ENCODE peak calls at places on chromosomes 3 and 15, in nine cellular contexts. Y is ovary; P is uterus; A is transverse colon; J is CD4-positive, CD25-positive, alpha-beta regulatory T cell; K is fibroblast of lung; S is heart right ventricle; B is K562; O is HCT116. R is an unnamed sample. For H3K4me1 and H3K27me3, the result is how much of the 10 kb centered on the place peaks cover.

GRCh38 chr3:66610548-66610909 is 109.7 kb upstream of the LRIG1 start:
- DNase-seq in A (no peak), Y (no peak), K (no peak), J (no peak), B (no peak), O (no peak), S (no peak), P (no peak), R (no peak)

GRCh38 chr3:55402886-55403605 is 84.1 kb downstream of the WNT5A start:
- DNase-seq in P (no peak), Y (no peak), A (no peak), B (no peak), J (no peak), K (peak), O (no peak), S (no peak), R (no peak)

GRCh38 chr15:73941044-73941443 is 14.8 kb downstream of the LOXL1 start:
- DNase-seq in B (no peak), P (no peak), A (no peak), O (no peak), K (peak), Y (no peak), J (no peak), S (no peak), R (no peak)

GRCh38 chr15:72133211-72133610 is 15.0 kb downstream of the SENP8 start:
- DNase-seq in A (no peak), J (no peak), B (no peak), O (no peak), K (no peak), P (no peak), S (no peak), Y (no peak), R (no peak)

GRCh38 chr3:30908466-30909037 is 14.1 kb upstream of the GADL1 start:
- DNase-seq in A (no peak), S (no peak), B (no peak), P (no peak), Y (no peak), O (no peak), J (no peak), K (no peak), R (peak)

GRCh38 chr3:45817788-45818523 is 21.6 kb upstream of the SLC6A20 start:
- DNase-seq in K (peak), A (peak), J (no peak), B (no peak), O (peak), P (peak), S (peak), Y (peak), R (no peak)

GRCh38 chr3:10552631-10552943 is 47.2 kb upstream of the ATP2B2 start:
- DNase-seq in Y (no peak), B (no peak), J (no peak), A (no peak), P (no peak), O (no peak), S (no peak), K (no peak), R (no peak)

GRCh38 chr3:197261164-197261509 is 37.3 kb downstream of the DLG1 start:
- DNase-seq in Y (no peak), A (no peak), K (no peak), J (no peak), S (no peak), P (no peak), B (no peak), O (no peak), R (no peak)

GRCh38 chr3:100789582-100789981 is 80.3 kb downstream of the TFG start:
- DNase-seq in P (no peak), Y (no peak), B (no peak), J (no peak), S (no peak), K (peak), O (no peak), A (no peak), R (no peak)

GRCh38 chr15:58678683-58679082 is 70.8 kb downstream of the ADAM10 start:
- DNase-seq in J (no peak), O (no peak), P (no peak), K (peak), A (no peak), Y (no peak), B (no peak), S (no peak), R (no peak)

GRCh38 chr3:141360888-141361598 is 7.3 kb upstream of the ZBTB38 start:
- DNase-seq in J (no peak), S (peak), O (peak), Y (no peak), A (no peak), K (peak), B (peak), P (peak), R (no peak)

GRCh38 chr15:77028451-77029165 is 33.7 kb downstream of the PSTPIP1 start:
- DNase-seq in O (no peak), B (no peak), A (peak), J (peak), S (no peak), P (peak), K (no peak), Y (peak), R (peak)

GRCh38 chr15:72231847-72232461 is 964 bp upstream of the PKM start:
- DNase-seq in P (peak), Y (no peak), K (peak), A (peak), S (peak), J (peak), B (peak), O (no peak), R (peak)

GRCh38 chr15:47717036-47717611 is at the start of gene SEMA6D:
- DNase-seq in B (peak), A (peak), Y (peak), O (no peak), P (peak), K (peak), J (no peak), S (peak), R (peak)

GRCh38 chr3:191350389-191351090 is 20.2 kb upstream of the UTS2B start:
- DNase-seq in A (no peak), P (no peak), J (no peak), S (no peak), B (no peak), O (no peak), Y (no peak), K (peak), R (no peak)

GRCh38 chr3:191345334-191345733 is 15.0 kb upstream of the UTS2B start:
- DNase-seq in K (peak), P (no peak), A (no peak), S (no peak), Y (no peak), B (peak), J (no peak), O (no peak), R (no peak)

GRCh38 chr3:191353022-191353777 is 22.9 kb upstream of the UTS2B start:
- DNase-seq in J (no peak), P (no peak), S (no peak), B (no peak), Y (no peak), K (no peak), A (no peak), O (no peak), R (no peak)

GRCh38 chr3:191343115-191343514 is 12.8 kb upstream of the UTS2B start:
- DNase-seq in B (peak), Y (no peak), P (no peak), S (no peak), K (no peak), J (no peak), A (no peak), O (no peak), R (no peak)

GRCh38 chr3:191348098-191348497 is 17.8 kb upstream of the UTS2B start:
- DNase-seq in S (no peak), K (no peak), Y (no peak), P (no peak), J (no peak), O (no peak), A (no peak), B (no peak), R (no peak)
- H3K4me1 ChIP-seq in S (half or more), K (under half), Y (under half), P (under half), J (under half), O (under half), A (half or more), B (under half), R (under half)

GRCh38 chr3:52452570-52453221 is 1.1 kb downstream of the TNNC1 start:
- DNase-seq in S (peak), K (no peak), B (no peak), O (no peak), Y (no peak), P (no peak), J (no peak), A (no peak), R (no peak)

GRCh38 chr3:52452126-52452525 is 1.7 kb downstream of the TNNC1 start:
- DNase-seq in B (no peak), P (no peak), O (no peak), A (no peak), J (no peak), Y (no peak), S (no peak), K (no peak), R (no peak)

GRCh38 chr3:52454938-52455282 is 494 bp upstream of the NISCH start:
- DNase-seq in P (no peak), B (no peak), O (no peak), A (no peak), S (no peak), J (no peak), K (no peak), Y (no peak), R (no peak)

GRCh38 chr3:52454235-52454937 is 545 bp upstream of the TNNC1 start:
- DNase-seq in J (no peak), K (no peak), P (no peak), A (no peak), S (peak), O (no peak), Y (peak), B (no peak), R (no peak)

DNA sequence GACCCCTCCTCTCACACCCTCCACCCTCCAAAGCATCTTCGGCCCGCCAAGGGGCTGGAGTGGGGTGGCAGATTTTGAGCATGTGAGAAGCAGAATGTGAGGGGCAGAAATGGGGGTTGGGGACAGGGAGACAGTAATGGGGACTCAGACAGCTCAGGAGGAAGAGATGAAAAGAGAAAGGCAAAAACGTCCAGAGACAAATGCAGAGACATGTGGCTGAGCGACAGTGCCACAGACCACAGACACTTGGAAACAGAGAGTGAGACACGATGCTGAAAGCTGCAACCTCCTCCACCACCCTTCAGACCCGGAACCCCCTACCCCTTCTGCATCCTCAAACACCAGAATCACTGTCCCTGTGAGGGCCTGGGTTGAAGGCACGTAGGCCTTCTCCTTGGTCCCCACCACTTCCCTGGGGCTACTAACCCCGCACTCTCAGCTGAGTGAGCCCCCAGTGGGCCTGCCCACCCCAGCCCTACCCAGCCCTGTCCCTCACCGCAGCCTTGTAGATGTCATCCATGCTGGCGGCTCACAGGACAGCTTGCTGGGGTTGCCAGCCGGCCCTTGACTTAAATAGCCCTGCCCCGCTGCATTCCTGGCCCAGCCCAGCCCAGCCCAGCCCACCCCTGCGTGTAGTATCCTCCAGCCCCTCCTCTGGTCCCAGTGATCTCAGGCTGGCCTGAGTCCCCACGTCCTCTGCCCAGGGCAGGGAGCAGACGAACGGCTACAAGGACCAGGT is at the start of gene TNNC1:
- DNase-seq in S (peak), Y (no peak), P (no peak), B (no peak), K (no peak), J (no peak), O (no peak), A (peak), R (no peak)
- H3K4me3 ChIP-seq in S (peak), Y (peak), P (peak), B (peak), K (peak), J (peak), O (peak), A (peak), R (peak)

GRCh38 chr15:93178371-93178770 is 89.4 kb upstream of the RGMA start:
- DNase-seq in J (no peak), B (no peak), A (no peak), O (no peak), Y (no peak), S (no peak), K (no peak), P (no peak), R (no peak)
- H3K27me3 ChIP-seq in J (under half), B (under half), A (under half), O (under half), Y (under half), S (under half), K (under half), P (under half), R (under half)

GRCh38 chr3:191352014-191352413 is 21.7 kb upstream of the UTS2B start:
- DNase-seq in A (no peak), O (no peak), K (no peak), P (no peak), Y (no peak), S (no peak), B (no peak), J (no peak), R (no peak)
- H3K4me1 ChIP-seq in A (half or more), O (half or more), K (under half), P (under half), Y (under half), S (half or more), B (under half), J (under half), R (under half)

R was measured in HAP-1.